ENCODE peak calls at places on chromosomes 7 and 10, in four cellular contexts. F, A, N and I are unnamed samples.

GRCh38 chr10:68560916-68561691 is 967 bp downstream of the TET1 start:
- DNase-seq in F (no peak), N (no peak), A (peak), I (no peak)

GRCh38 chr7:21938463-21938862 is 7.2 kb downstream of the CDCA7L start:
- DNase-seq in N (no peak), F (no peak), A (no peak), I (no peak)

GRCh38 chr7:30330134-30331111 is 46.0 kb downstream of the ZNRF2 start:
- DNase-seq in F (no peak), A (no peak), N (no peak), I (no peak)

GRCh38 chr7:81469299-81470083 is 300.4 kb downstream of the HGF start:
- DNase-seq in F (no peak), N (no peak), A (no peak), I (no peak)

GRCh38 chr7:155009570-155010157 is 6.7 kb upstream of the PAXIP1 start:
- DNase-seq in A (no peak), F (no peak), N (no peak), I (no peak)

GRCh38 chr7:134693256-134693655 is 46.6 kb downstream of the BPGM start:
- DNase-seq in N (no peak), A (no peak), F (peak), I (no peak)

GRCh38 chr10:1643161-1643910 is 94.0 kb downstream of the ADARB2 start:
- DNase-seq in F (no peak), A (no peak), N (no peak), I (no peak)

GRCh38 chr7:107179326-107180163 is 10.7 kb downstream of the HBP1 start:
- DNase-seq in N (no peak), F (peak), A (no peak), I (no peak)

GRCh38 chr7:1975179-1975578 is 257.6 kb downstream of the MAD1L1 start:
- DNase-seq in F (no peak), N (no peak), A (no peak), I (no peak)

GRCh38 chr7:50832744-50833143 is 50.0 kb upstream of the GRB10 start:
- DNase-seq in F (peak), A (no peak), N (no peak), I (no peak)